ENCODE peak calls at places on chromosomes 1 and 21, in four cellular contexts. One of them, this sample, is unnamed.
A peak's percentile ranks its signal among the peaks of the same experiment; 100 is the strongest.

GRCh38 chr21:24308183-24308582 is 1299.1 kb downstream of the MRPL39 start:
- DNase-seq in GM12878: no peak
- DNase-seq in HepG2: no peak
- DNase-seq in K562: no peak
- DNase-seq in this sample: no peak

GRCh38 chr1:40898434-40898900 is 36.3 kb upstream of the CITED4 start:
- DNase-seq in GM12878: peak; percentile 27
- DNase-seq in HepG2: no peak
- DNase-seq in K562: no peak
- DNase-seq in this sample: no peak

GRCh38 chr21:44994581-44995171 is 54.8 kb downstream of the SLX9 start:
- DNase-seq in GM12878: no peak
- DNase-seq in HepG2: no peak
- DNase-seq in K562: no peak
- DNase-seq in this sample: no peak

GRCh38 chr1:113021430-113022085 is 51.4 kb upstream of the LRIG2 start:
- DNase-seq in GM12878: no peak
- DNase-seq in HepG2: peak; percentile 74
- DNase-seq in K562: peak; percentile 31
- DNase-seq in this sample: no peak

GRCh38 chr1:65068202-65069011 is 79.6 kb upstream of the AK4 start:
- DNase-seq in GM12878: no peak
- DNase-seq in HepG2: no peak
- DNase-seq in K562: peak; percentile 41
- DNase-seq in this sample: no peak

GRCh38 chr1:30518696-30519095 is 204.7 kb downstream of the MATN1 start:
- DNase-seq in GM12878: no peak
- DNase-seq in HepG2: no peak
- DNase-seq in K562: no peak
- DNase-seq in this sample: no peak

GRCh38 chr1:245860681-245861552 is 646.2 kb downstream of the SMYD3 start:
- DNase-seq in GM12878: no peak
- DNase-seq in HepG2: no peak
- DNase-seq in K562: no peak
- DNase-seq in this sample: no peak

GRCh38 chr1:113756461-113756860 is 2.8 kb downstream of the PHTF1 start:
- DNase-seq in GM12878: no peak
- DNase-seq in HepG2: no peak
- DNase-seq in K562: no peak
- DNase-seq in this sample: no peak

GRCh38 chr1:110480356-110481096 is 29.6 kb downstream of the PROK1 start:
- DNase-seq in GM12878: no peak
- DNase-seq in HepG2: no peak
- DNase-seq in K562: no peak
- DNase-seq in this sample: no peak

GRCh38 chr21:44427241-44428120 is 27.8 kb upstream of the LRRC3 start:
- DNase-seq in GM12878: no peak
- DNase-seq in HepG2: no peak
- DNase-seq in K562: no peak
- DNase-seq in this sample: no peak

GRCh38 chr1:216014046-216014445 is 409.2 kb downstream of the USH2A start:
- DNase-seq in GM12878: no peak
- DNase-seq in HepG2: no peak
- DNase-seq in K562: no peak
- DNase-seq in this sample: no peak

GRCh38 chr1:44826375-44827196 is 16.5 kb downstream of the PTCH2 start:
- DNase-seq in GM12878: no peak
- DNase-seq in HepG2: peak; percentile 75
- DNase-seq in K562: peak; percentile 38
- DNase-seq in this sample: no peak

GRCh38 chr21:32423320-32423719 is 10.8 kb downstream of the EVA1C start:
- DNase-seq in GM12878: no peak
- DNase-seq in HepG2: no peak
- DNase-seq in K562: no peak
- DNase-seq in this sample: no peak

GRCh38 chr21:15000076-15000475 is 64.7 kb downstream of the NRIP1 start:
- DNase-seq in GM12878: no peak
- DNase-seq in HepG2: no peak
- DNase-seq in K562: no peak
- DNase-seq in this sample: no peak

GRCh38 chr1:191290441-191290840 is 812.8 kb upstream of the BRINP3 start:
- DNase-seq in GM12878: no peak
- DNase-seq in HepG2: no peak
- DNase-seq in K562: no peak
- DNase-seq in this sample: no peak

GRCh38 chr1:172540635-172541034 is 7.7 kb downstream of the SUCO start:
- DNase-seq in GM12878: no peak
- DNase-seq in HepG2: no peak
- DNase-seq in K562: no peak
- DNase-seq in this sample: no peak

GRCh38 chr1:192327997-192328396 is 11.2 kb downstream of the RGS21 start:
- DNase-seq in GM12878: no peak
- DNase-seq in HepG2: no peak
- DNase-seq in K562: no peak
- DNase-seq in this sample: no peak

GRCh38 chr1:15584489-15585363 is at the start of gene AGMAT:
- DNase-seq in GM12878: no peak
- DNase-seq in HepG2: peak; percentile 91
- DNase-seq in K562: no peak
- DNase-seq in this sample: peak; percentile 46

GRCh38 chr1:22320703-22321344 is 130.8 kb upstream of the ZBTB40 start:
- DNase-seq in GM12878: no peak
- DNase-seq in HepG2: no peak
- DNase-seq in K562: no peak
- DNase-seq in this sample: no peak

GRCh38 chr1:245715291-245715701 is 560.5 kb downstream of the KIF26B start:
- DNase-seq in GM12878: no peak
- DNase-seq in HepG2: no peak
- DNase-seq in K562: no peak
- DNase-seq in this sample: no peak

GRCh38 chr1:153288634-153289275 is 24.0 kb downstream of the PGLYRP3 start:
- DNase-seq in GM12878: no peak
- DNase-seq in HepG2: no peak
- DNase-seq in K562: peak; percentile 79
- DNase-seq in this sample: peak; percentile 83

GRCh38 chr1:30191154-30191702 is 532.2 kb downstream of the MATN1 start:
- DNase-seq in GM12878: no peak
- DNase-seq in HepG2: no peak
- DNase-seq in K562: peak; percentile 93
- DNase-seq in this sample: peak; percentile 42

GRCh38 chr21:33948096-33948950 is 32.7 kb upstream of the ATP5PO start:
- DNase-seq in GM12878: peak; percentile 89
- DNase-seq in HepG2: no peak
- DNase-seq in K562: peak; percentile 44
- DNase-seq in this sample: peak; percentile 39

GRCh38 chr1:156490401-156491032 is 10.1 kb downstream of the MEF2D start:
- DNase-seq in GM12878: no peak
- DNase-seq in HepG2: no peak
- DNase-seq in K562: peak; percentile 44
- DNase-seq in this sample: no peak

DNA sequence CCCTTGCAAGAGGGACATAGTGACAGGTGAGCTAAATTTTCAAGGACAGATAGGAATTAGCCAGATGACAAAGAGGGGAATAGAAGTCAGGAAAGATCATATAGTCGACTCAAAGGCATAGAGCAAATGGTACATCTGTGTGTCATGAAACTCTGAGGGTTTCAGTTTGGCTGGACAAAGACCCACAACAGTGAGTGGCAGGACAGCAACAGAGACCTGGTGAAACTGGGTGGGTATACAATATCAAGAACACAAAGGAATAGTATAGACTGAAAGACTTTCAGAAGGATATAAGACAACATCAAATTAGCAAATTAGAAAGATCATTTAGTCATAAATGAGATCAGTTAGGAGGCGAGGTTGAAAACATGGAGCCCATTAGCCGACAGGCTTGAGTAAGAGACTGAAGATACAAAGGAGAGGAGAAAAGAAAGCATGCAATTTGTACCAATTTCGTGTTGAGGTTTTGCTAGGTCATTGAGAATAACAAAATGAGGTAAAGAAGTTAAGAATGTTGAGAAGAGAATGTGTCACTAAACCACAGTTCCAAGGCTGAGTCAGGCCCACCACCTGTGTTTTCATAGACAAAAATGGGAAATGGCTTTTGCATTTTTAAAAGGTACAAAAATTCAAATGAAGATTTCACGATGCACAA is 213.8 kb downstream of the HHIPL2 start:
- DNase-seq in GM12878: no peak
- DNase-seq in HepG2: no peak
- DNase-seq in K562: no peak
- DNase-seq in this sample: no peak
- TF ChIP-seq FOXM1 in GM12878: no peak
- TF ChIP-seq FOXM1 in HepG2: no peak
- TF ChIP-seq FOXM1 in K562: no peak
- TF ChIP-seq FOXM1 in this sample: no peak

GRCh38 chr21:39556176-39556575 is 56.6 kb upstream of the B3GALT5 start:
- DNase-seq in GM12878: no peak
- DNase-seq in HepG2: no peak
- DNase-seq in K562: no peak
- DNase-seq in this sample: no peak
- TF ChIP-seq SP1 in GM12878: no peak
- TF ChIP-seq SP1 in HepG2: no peak
- TF ChIP-seq SP1 in K562: no peak
- TF ChIP-seq SP1 in this sample: no peak

GRCh38 chr1:32337855-32338636 is 2.0 kb upstream of the MARCKSL1 start:
- DNase-seq in GM12878: peak; percentile 66
- DNase-seq in HepG2: peak; percentile 76
- DNase-seq in K562: no peak
- DNase-seq in this sample: no peak

GRCh38 chr1:32338637-32339145 is 2.7 kb upstream of the MARCKSL1 start:
- DNase-seq in GM12878: no peak
- DNase-seq in HepG2: no peak
- DNase-seq in K562: no peak
- DNase-seq in this sample: no peak

GRCh38 chr1:32341186-32341757 is 5.2 kb upstream of the MARCKSL1 start:
- DNase-seq in GM12878: no peak
- DNase-seq in HepG2: no peak
- DNase-seq in K562: no peak
- DNase-seq in this sample: no peak

GRCh38 chr1:32336963-32337675 is 1.1 kb upstream of the MARCKSL1 start:
- DNase-seq in GM12878: peak; percentile 76
- DNase-seq in HepG2: no peak
- DNase-seq in K562: peak; percentile 44
- DNase-seq in this sample: no peak

GRCh38 chr1:32339363-32339978 is 3.4 kb upstream of the MARCKSL1 start:
- DNase-seq in GM12878: no peak
- DNase-seq in HepG2: no peak
- DNase-seq in K562: no peak
- DNase-seq in this sample: no peak
- TF ChIP-seq FOXM1 in GM12878: no peak
- TF ChIP-seq FOXM1 in HepG2: no peak
- TF ChIP-seq FOXM1 in K562: no peak
- TF ChIP-seq FOXM1 in this sample: no peak

GRCh38 chr1:220221269-220221668 is 51.0 kb downstream of the RAB3GAP2 start:
- DNase-seq in GM12878: no peak
- DNase-seq in HepG2: no peak
- DNase-seq in K562: no peak
- DNase-seq in this sample: no peak

GRCh38 chr1:220224033-220224432 is 48.2 kb downstream of the RAB3GAP2 start:
- DNase-seq in GM12878: no peak
- DNase-seq in HepG2: no peak
- DNase-seq in K562: no peak
- DNase-seq in this sample: no peak

GRCh38 chr1:220221670-220222069 is 50.6 kb downstream of the RAB3GAP2 start:
- DNase-seq in GM12878: no peak
- DNase-seq in HepG2: no peak
- DNase-seq in K562: no peak
- DNase-seq in this sample: no peak

GRCh38 chr1:220224611-220225124 is 47.6 kb downstream of the RAB3GAP2 start:
- DNase-seq in GM12878: no peak
- DNase-seq in HepG2: no peak
- DNase-seq in K562: no peak
- DNase-seq in this sample: no peak

DNA sequence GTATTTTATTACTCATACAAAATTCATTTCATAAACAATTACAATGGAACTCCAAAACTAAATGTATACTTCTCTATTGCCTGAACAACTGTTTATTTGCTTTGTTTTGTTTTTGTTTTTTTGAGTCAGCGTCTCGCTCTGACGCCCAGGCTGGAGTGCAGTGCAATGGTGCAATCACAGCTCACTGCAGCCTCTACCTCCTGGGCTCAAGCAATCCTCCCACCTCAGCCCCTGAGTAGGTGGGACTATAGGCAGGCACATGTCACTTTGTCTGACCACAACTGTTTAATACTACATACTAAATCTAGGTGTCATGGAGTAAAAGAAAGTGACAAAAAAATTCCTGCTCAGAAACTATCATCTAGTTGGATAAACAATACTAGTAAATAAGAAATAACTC is 49.3 kb downstream of the RAB3GAP2 start:
- DNase-seq in GM12878: no peak
- DNase-seq in HepG2: no peak
- DNase-seq in K562: no peak
- DNase-seq in this sample: no peak
- TF ChIP-seq SP1 in GM12878: no peak
- TF ChIP-seq SP1 in HepG2: no peak
- TF ChIP-seq SP1 in K562: no peak
- TF ChIP-seq SP1 in this sample: no peak

DNA sequence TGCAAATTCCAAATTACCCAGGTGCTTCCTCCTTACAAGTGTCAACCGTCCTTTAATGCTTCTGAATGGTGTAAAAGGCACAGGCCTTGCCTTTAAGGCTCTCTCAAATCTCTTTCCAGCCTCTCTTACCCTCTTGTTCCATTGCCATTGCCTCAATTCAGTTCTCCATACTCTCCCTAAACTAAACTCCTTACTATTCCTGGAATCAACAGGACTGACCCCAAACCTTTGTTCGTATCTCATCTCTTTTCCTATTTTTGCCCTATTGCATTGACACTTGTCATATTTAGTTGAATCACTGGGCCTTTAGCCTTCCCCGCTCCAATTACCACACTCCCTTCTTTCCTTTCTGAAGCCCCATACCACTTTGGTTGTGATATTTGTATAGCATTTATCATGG is 3.9 kb upstream of the CD55 start:
- DNase-seq in GM12878: no peak
- DNase-seq in HepG2: no peak
- DNase-seq in K562: no peak
- DNase-seq in this sample: no peak
- TF ChIP-seq FOXM1 in GM12878: no peak
- TF ChIP-seq FOXM1 in HepG2: no peak
- TF ChIP-seq FOXM1 in K562: no peak
- TF ChIP-seq FOXM1 in this sample: no peak